ENCODE peak calls at places on chromosomes 4 and X, in five cellular contexts. X is OCI-LY7, N is RWPE2, W is brain microvascular endothelial cell, E is HCT116. L is an unnamed sample.

GRCh38 chr4:61254406-61254805 is 54.3 kb downstream of the ADGRL3 start:
- DNase-seq in X (no peak), N (no peak), W (no peak), E (no peak), L (peak)

GRCh38 chr4:16140520-16141249 is 56.9 kb upstream of the PROM1 start:
- DNase-seq in X (no peak), N (peak), W (peak), E (peak), L (peak)

GRCh38 chrX:53682885-53683555 is 3.5 kb downstream of the HUWE1 start:
- DNase-seq in E (no peak), W (peak), X (peak), N (no peak), L (no peak)

GRCh38 chr4:112702892-112703291 is 65.9 kb downstream of the LARP7 start:
- DNase-seq in N (no peak), E (no peak), X (no peak), W (no peak), L (no peak)

GRCh38 chrX:153245288-153245731 is 66.2 kb downstream of the MAGEA1 start:
- DNase-seq in X (peak), W (no peak), E (no peak), N (no peak), L (peak)

GRCh38 chr4:85780664-85781063 is 305.7 kb downstream of the ARHGAP24 start:
- DNase-seq in X (peak), N (no peak), E (no peak), W (peak), L (no peak)

GRCh38 chrX:68762649-68763268 is 66.1 kb upstream of the EFNB1 start:
- DNase-seq in W (no peak), N (no peak), X (no peak), E (no peak), L (no peak)

GRCh38 chr4:139740531-139741041 is 75.0 kb downstream of the MGST2 start:
- DNase-seq in E (no peak), X (no peak), W (peak), N (no peak), L (peak)

GRCh38 chrX:37580080-37580479 is 8.6 kb downstream of the LANCL3 start:
- DNase-seq in E (no peak), W (no peak), N (no peak), X (no peak), L (no peak)

GRCh38 chr4:110128092-110128989 is 70.1 kb downstream of the ELOVL6 start:
- DNase-seq in N (no peak), W (no peak), E (no peak), X (no peak), L (peak)

GRCh38 chr4:110120506-110120905 is 77.9 kb downstream of the ELOVL6 start:
- DNase-seq in X (no peak), W (no peak), N (no peak), E (no peak), L (no peak)

GRCh38 chr4:110129544-110129943 is 68.9 kb downstream of the ELOVL6 start:
- DNase-seq in E (no peak), N (no peak), X (no peak), W (no peak), L (no peak)

GRCh38 chr4:110122201-110122600 is 76.2 kb downstream of the ELOVL6 start:
- DNase-seq in X (no peak), N (no peak), E (no peak), W (no peak), L (no peak)

GRCh38 chr4:110124721-110125120 is 73.7 kb downstream of the ELOVL6 start:
- DNase-seq in N (no peak), W (no peak), X (no peak), E (no peak), L (no peak)
- H3K27ac ChIP-seq in N (no peak), W (no peak), X (no peak), E (no peak), L (no peak)

GRCh38 chr4:6908397-6909112 is 1.1 kb upstream of the TBC1D14 start:
- DNase-seq in E (no peak), X (no peak), N (no peak), W (peak), L (no peak)

GRCh38 chr4:6909970-6910339 is 329 bp downstream of the TBC1D14 start:
- DNase-seq in X (no peak), N (no peak), W (no peak), E (no peak), L (no peak)

GRCh38 chr4:6907658-6908191 is 1.9 kb upstream of the TBC1D14 start:
- DNase-seq in E (peak), W (no peak), N (no peak), X (peak), L (no peak)

GRCh38 chr4:6910340-6910959 is 824 bp downstream of the TBC1D14 start:
- DNase-seq in N (no peak), X (no peak), E (no peak), W (no peak), L (no peak)

DNA sequence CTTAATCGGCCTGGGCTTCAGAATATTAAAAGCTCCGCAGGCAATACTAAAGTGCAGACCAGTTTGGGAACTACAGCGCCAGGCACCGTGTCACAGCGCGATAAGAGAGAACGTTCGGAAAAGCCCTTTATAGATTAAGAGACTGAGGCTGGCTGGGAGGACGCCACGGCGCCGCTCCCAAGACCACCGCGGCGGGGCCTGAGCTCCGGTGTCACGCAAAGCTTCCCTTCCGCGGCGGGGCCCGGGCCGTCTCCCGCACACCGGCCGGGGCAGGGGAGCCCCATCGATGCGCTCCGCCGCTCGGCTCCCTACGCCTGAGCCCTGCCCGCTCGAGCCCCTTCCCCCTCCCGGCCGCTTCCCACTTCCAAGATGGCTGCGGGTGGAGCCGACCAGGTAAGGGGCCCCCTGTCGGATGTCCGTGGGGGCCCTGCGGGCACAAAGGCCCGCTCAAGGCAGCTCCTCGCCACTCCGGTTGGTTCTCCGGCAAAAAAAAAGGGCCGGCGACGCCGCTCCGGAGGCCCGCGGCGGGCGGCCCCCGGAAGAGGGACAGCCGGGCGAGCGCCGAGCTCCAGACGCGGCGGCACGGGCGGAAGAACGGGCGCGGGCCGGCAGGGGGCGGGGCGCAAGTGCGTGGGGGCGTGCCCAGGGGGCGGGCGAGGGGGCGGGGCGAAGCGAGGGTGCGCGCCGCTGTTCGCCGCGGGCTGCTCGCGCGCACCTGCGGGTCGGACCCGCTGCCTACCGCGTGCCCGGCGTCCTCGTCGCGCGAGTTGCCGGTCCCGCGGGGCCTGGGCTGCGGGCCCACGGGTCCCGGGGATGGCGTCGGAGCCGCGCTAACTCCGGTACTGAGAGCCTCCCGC is at the start of gene TBC1D14:
- DNase-seq in X (peak), E (peak), W (peak), N (peak), L (peak)
- TF ChIP-seq CTCF in X (peak), E (peak), W (no peak), N (peak), L (no peak)

DNA sequence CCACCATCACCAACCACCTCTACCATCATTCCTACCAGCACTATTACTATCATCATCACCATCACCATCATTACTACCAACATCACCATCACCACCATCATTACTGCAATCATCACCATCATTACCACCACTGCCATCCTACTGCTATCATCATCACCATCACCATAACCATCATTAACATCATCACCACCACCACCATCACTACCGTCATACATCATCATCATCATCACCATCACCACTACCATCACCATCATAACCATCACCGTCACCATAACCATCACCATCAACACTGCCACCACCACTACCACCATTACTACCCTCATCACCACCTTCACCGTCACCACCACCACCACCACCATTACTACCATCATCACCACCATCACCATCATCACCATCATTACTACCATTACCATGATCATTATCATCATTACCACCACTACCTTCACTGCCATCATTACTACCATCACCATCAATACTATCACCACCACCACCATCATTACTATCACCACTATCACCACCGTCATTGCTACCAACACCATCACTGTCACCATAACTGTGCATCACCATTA is 71.8 kb downstream of the PSAPL1 start:
- DNase-seq in W (no peak), E (no peak), N (no peak), X (no peak), L (no peak)
- H3K27ac ChIP-seq in W (no peak), E (no peak), N (no peak), X (no peak), L (no peak)

GRCh38 chr4:176274441-176274840 is 5.4 kb upstream of the ASB5 start:
- DNase-seq in X (no peak), N (no peak), W (no peak), E (no peak), L (peak)

GRCh38 chr4:176272799-176273198 is 3.8 kb upstream of the ASB5 start:
- DNase-seq in W (no peak), E (no peak), N (no peak), X (no peak), L (no peak)

GRCh38 chr4:176276710-176277109 is 7.7 kb upstream of the ASB5 start:
- DNase-seq in E (no peak), W (no peak), X (no peak), N (no peak), L (no peak)

GRCh38 chr4:176273741-176274140 is 4.7 kb upstream of the ASB5 start:
- DNase-seq in N (no peak), X (no peak), W (no peak), E (no peak), L (no peak)

DNA sequence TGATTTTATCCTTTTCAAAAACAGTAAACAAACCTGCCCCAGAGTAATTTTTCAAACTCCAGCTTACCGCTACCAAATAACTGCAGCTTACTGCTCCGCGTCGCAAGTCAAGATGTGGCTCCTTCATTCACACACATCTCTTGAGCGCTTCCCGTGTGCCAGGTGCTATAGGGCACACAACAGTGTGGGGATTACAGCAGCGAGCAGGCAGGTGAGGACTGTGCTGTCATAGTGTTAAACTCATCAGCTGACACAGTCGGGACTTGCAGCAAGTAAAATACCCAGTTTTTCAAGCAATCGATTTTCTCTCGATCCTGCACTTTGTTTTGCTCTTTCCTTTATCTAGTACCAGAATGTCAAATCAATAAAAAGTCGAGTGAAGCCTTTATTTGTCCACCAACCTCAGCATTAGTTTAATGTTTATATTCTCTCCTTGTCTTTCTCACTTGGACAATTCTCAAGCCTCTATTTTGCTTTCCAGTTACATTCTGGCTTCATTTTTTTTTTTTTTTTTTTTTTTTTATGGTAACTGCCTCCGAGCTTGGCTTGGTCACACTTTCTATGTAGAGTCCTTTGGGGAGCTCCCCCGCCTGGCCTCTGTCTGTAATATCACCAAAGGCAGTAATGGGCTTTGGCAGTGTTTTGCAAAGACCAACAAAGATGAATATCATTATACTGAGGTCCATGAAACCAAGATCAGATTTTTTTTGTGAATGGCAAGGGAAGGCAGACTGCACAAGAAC is 8.3 kb upstream of the ASB5 start:
- DNase-seq in X (peak), N (no peak), E (peak), W (peak), L (peak)
- TF ChIP-seq CTCF in X (peak), N (peak), E (peak), W (peak), L (peak)

GRCh38 chr4:99058228-99058627 is 30.4 kb downstream of the ADH5 start:
- DNase-seq in N (no peak), E (no peak), X (no peak), W (no peak), L (no peak)

GRCh38 chr4:99062120-99062519 is 26.5 kb downstream of the ADH5 start:
- DNase-seq in W (no peak), E (no peak), N (no peak), X (no peak), L (no peak)

GRCh38 chr4:99061048-99061447 is 27.5 kb downstream of the ADH5 start:
- DNase-seq in W (no peak), X (no peak), N (no peak), E (no peak), L (no peak)

GRCh38 chr4:99054428-99054994 is 34.1 kb downstream of the ADH5 start:
- DNase-seq in E (no peak), N (no peak), X (no peak), W (no peak), L (no peak)

GRCh38 chr4:99059550-99059949 is 29.0 kb downstream of the ADH5 start:
- DNase-seq in N (no peak), X (no peak), W (no peak), E (no peak), L (no peak)
- H3K27ac ChIP-seq in N (peak), X (no peak), W (peak), E (peak), L (no peak)

GRCh38 chr4:7876096-7876993 is 63.3 kb downstream of the AFAP1 start:
- DNase-seq in N (no peak), W (peak), X (no peak), E (no peak), L (no peak)
- TF ChIP-seq CTCF in N (peak), W (peak), X (peak), E (peak), L (no peak)

GRCh38 chr4:81507530-81507929 is 35.8 kb upstream of the RASGEF1B start:
- DNase-seq in X (no peak), W (no peak), E (no peak), N (no peak), L (no peak)
- H3K27ac ChIP-seq in X (no peak), W (no peak), E (no peak), N (no peak), L (no peak)

DNA sequence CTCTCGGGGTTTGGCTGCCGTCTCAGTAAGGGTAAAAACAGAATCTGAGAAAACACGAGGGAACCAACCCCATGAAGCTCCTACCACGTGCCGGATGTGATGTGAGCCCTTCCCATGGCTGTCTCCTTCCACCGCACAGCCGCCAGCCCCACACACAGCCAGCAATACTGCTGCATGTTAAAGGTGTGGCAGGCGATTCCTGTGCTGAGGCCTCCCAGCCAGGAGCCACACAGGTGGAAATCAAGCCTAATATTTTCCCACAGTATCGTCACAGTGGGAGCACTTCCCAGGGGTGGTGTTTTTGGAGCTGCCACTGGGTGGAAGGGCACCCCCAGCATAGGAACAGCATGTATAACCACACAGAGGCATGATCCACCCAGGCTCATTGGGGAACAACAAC is 77.5 kb downstream of the SLC2A9 start:
- DNase-seq in N (no peak), W (no peak), X (no peak), E (no peak), L (no peak)
- TF ChIP-seq CTCF in N (no peak), W (no peak), X (no peak), E (no peak), L (no peak)

L was measured in RWPE1.